ENCODE peak calls at places on chromosomes 7 and 10, in nine cellular contexts. B, O, S, I, E, Q, L, P and V are unnamed samples.
A peak's percentile ranks its signal among the peaks of the same experiment; 100 is the strongest.

GRCh38 chr10:6558759-6559429 is 21.2 kb downstream of the PRKCQ start:
- DNase-seq in B (no peak), E (no peak), I (no peak), O (peak; percentile 21), L (no peak), P (no peak), Q (no peak), S (no peak), V (no peak)

GRCh38 chr7:134289423-134289822 is 27.3 kb downstream of the SLC35B4 start:
- DNase-seq in L (no peak), Q (no peak), B (no peak), P (no peak), E (peak; percentile 55), O (no peak), I (no peak), S (no peak), V (peak; percentile 71)

GRCh38 chr7:152081088-152081487 is 55.6 kb downstream of the GALNT11 start:
- DNase-seq in E (no peak), I (no peak), L (no peak), B (no peak), Q (peak; percentile 64), O (no peak), P (no peak), S (no peak), V (no peak)

GRCh38 chr7:151372612-151373265 is 31.1 kb downstream of the NUB1 start:
- DNase-seq in S (no peak), L (no peak), E (no peak), O (no peak), P (peak; percentile 5), Q (no peak), B (no peak), I (no peak), V (no peak)

GRCh38 chr7:14834888-14835287 is 67.7 kb downstream of the DGKB start:
- DNase-seq in Q (peak; percentile 47), I (no peak), O (no peak), S (no peak), B (no peak), L (no peak), E (peak; percentile 72), P (no peak), V (no peak)

GRCh38 chr7:108824840-108825540 is 255.3 kb downstream of the DNAJB9 start:
- DNase-seq in I (no peak), O (no peak), Q (peak; percentile 24), L (no peak), E (peak; percentile 88), B (peak; percentile 30), P (no peak), S (no peak), V (peak; percentile 33)

GRCh38 chr7:156238366-156239133 is 402.0 kb upstream of the RNF32 start:
- DNase-seq in E (no peak), B (no peak), P (no peak), L (no peak), I (no peak), O (no peak), S (no peak), Q (no peak), V (no peak)

GRCh38 chr7:133275008-133275407 is 22.1 kb downstream of the EXOC4 start:
- DNase-seq in S (no peak), E (no peak), O (no peak), I (no peak), Q (peak; percentile 24), B (no peak), L (no peak), P (no peak), V (no peak)

GRCh38 chr10:92239600-92240288 is 51.1 kb downstream of the CPEB3 start:
- DNase-seq in S (peak; percentile 15), P (peak; percentile 67), I (peak; percentile 65), L (peak; percentile 44), B (peak; percentile 28), O (peak; percentile 92), Q (peak; percentile 36), E (peak; percentile 27), V (peak; percentile 22)

GRCh38 chr7:111803015-111803758 is 240.9 kb upstream of the IMMP2L start:
- DNase-seq in O (no peak), B (no peak), S (no peak), I (no peak), P (no peak), Q (peak; percentile 32), L (no peak), E (peak; percentile 45), V (peak; percentile 50)

GRCh38 chr7:128166603-128167315 is 74.3 kb upstream of the LEP start:
- DNase-seq in Q (peak; percentile 27), I (no peak), S (no peak), E (no peak), P (peak; percentile 28), O (peak; percentile 85), B (no peak), L (no peak), V (peak; percentile 7)

GRCh38 chr10:3873728-3874461 is 88.9 kb upstream of the KLF6 start:
- DNase-seq in L (no peak), S (peak; percentile 26), B (peak; percentile 31), Q (no peak), O (no peak), I (peak; percentile 7), P (no peak), E (peak; percentile 81), V (peak; percentile 79)

GRCh38 chr10:5317547-5318107 is 47.1 kb upstream of the UCN3 start:
- DNase-seq in Q (peak; percentile 98), O (no peak), B (no peak), S (peak; percentile 26), I (peak; percentile 62), P (no peak), E (peak; percentile 15), L (no peak), V (peak; percentile 72)

GRCh38 chr10:79904671-79905321 is 44.1 kb downstream of the SFTPD start:
- DNase-seq in P (peak; percentile 68), Q (peak; percentile 62), B (peak; percentile 73), S (peak; percentile 7), O (peak; percentile 94), I (peak; percentile 67), E (peak; percentile 63), L (peak; percentile 66), V (peak; percentile 68)
- H3K4me3 ChIP-seq in P (peak overlapping the region; percentile 73), Q (peak overlapping the region; percentile 48), B (peak overlapping the region; percentile 63), S (peak overlapping the region; percentile 45), O (peak overlapping the region; percentile 62), I (peak overlapping the region; percentile 61), E (peak overlapping the region; percentile 76), L (peak overlapping the region; percentile 65), V (peak overlapping the region; percentile 77)

DNA sequence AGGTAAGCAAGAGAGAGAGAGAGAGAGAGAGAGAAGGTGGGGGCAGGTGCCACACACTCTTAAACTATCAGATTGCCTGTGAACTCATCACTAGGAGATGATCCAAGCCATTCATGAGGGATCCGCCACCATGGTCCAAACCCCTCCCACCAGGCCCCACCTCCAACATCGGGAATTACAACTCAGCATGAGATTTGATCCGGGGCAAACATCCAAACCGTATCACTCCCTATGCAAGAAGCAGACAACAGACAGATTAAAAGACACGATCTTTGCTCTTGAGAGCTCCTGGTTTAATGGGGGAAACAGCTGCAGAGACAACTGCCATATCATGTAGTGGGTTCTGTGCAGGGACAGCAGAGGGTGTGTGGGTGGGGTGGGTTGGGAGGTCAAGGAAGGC is 123.6 kb downstream of the EMX2 start:
- DNase-seq in E (no peak), I (no peak), Q (no peak), L (no peak), O (no peak), S (no peak), P (no peak), B (no peak), V (no peak)
- TF ChIP-seq CTCF in E (no peak), I (no peak), Q (no peak), L (no peak), O (no peak), S (no peak), P (no peak), B (no peak), V (no peak)

DNA sequence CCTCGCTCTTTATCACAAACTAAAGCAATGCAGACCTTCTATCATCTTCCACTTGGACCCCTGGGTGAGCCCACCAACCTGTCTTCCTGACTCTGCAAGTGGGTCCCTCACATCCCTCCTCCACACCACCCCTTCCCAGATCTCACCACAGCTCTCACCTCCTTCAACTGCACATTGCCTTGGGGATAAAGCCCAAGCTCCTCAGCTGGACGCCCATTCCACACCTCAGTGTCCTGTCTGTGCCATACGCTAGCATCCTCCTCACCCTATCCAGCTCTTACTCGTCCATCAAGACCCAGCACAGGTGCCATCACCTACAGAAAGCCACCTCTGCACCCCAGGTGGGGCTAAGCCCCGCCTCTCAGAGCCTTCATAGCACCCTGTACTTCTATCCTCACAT is 141.0 kb upstream of the LANCL2 start:
- DNase-seq in B (no peak), L (no peak), Q (no peak), P (no peak), S (no peak), I (no peak), O (no peak), E (no peak), V (no peak)
- H3K4me3 ChIP-seq in B (no peak overlapping the region), L (no peak overlapping the region), Q (no peak overlapping the region), P (no peak overlapping the region), S (no peak overlapping the region), I (no peak overlapping the region), O (no peak overlapping the region), E (no peak overlapping the region), V (no peak overlapping the region)

GRCh38 chr10:13527864-13528137 is 1.0 kb downstream of the BEND7 start:
- DNase-seq in L (no peak), Q (no peak), I (no peak), B (no peak), S (no peak), E (no peak), O (no peak), P (no peak), V (no peak)

GRCh38 chr10:13529714-13529973 is 830 bp upstream of the BEND7 start:
- DNase-seq in P (no peak), S (no peak), B (no peak), O (no peak), E (no peak), Q (no peak), L (no peak), I (no peak), V (no peak)

GRCh38 chr10:13526952-13527863 is 1.6 kb downstream of the BEND7 start:
- DNase-seq in Q (peak; percentile 80), L (no peak), P (no peak), S (no peak), E (peak; percentile 60), B (no peak), I (no peak), O (no peak), V (peak; percentile 86)

GRCh38 chr10:13528138-13528874 is 508 bp downstream of the BEND7 start:
- DNase-seq in B (no peak), O (peak; percentile 87), S (no peak), I (no peak), L (no peak), E (no peak), Q (peak; percentile 18), P (peak; percentile 35), V (peak; percentile 5)

DNA sequence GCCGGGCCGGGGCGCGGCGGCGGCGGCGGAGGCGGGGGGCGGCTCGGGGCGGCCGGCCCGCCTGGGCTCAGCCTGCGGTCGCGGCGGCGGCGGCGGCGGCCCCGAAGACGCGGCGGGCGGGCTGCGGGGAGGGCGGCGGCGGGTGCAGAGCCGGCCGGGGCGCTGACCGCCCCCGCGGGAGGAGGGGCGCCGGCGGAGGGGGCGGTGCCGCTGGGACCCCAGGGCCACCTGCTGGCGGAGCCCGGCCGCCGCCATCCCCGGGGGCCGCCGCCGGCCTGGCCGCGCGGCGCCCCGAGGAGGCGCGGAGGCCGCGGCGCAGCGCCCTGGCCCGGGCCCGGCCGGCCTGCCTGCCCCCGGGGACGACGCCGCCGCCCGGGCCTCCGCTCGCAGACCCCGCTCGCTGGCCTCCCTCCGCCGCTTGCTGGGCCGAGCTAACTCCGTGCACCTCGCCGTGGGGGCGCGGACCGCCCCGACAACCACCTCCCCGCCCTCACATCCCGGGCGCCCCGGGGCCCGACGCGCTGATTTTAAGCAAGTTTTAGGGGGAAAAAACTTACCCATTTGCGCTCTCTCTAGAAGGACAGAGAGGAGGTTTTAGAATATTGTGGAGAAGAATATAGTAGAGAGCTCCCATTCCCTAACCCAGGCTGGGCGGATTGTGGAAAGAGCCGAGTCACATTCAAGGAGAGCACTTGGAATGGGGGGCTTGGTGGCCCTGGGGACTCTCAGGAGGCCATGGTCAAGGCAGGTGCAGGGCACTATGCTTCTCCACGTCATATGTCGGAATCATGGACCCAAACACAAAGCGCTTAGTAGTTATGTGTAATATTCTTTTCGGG is at the start of gene BEND7:
- DNase-seq in O (peak; percentile 91), L (no peak), B (peak; percentile 27), S (no peak), E (no peak), P (peak; percentile 69), Q (peak; percentile 16), I (no peak), V (peak; percentile 12)
- TF ChIP-seq CTCF in O (no peak), L (no peak), B (no peak), S (no peak), E (no peak), P (no peak), Q (no peak), I (no peak), V (no peak)